ENCODE peak calls at places on chromosomes 11 and 22, in nine cellular contexts. Q is endodermal cell, J is psoas muscle, Y is pancreas, C is lower leg skin, W is astrocyte of the spinal cord, V is gastrocnemius medialis, O is endothelial cell of umbilical vein, S is SK-N-SH. L is an unnamed sample.

GRCh38 chr22:20319041-20319744 is 667 bp downstream of the DGCR6L start:
- DNase-seq in Q (peak), W (peak), Y (peak), S (peak), C (peak), O (peak), V (no peak), J (no peak), L (peak)

GRCh38 chr11:63567044-63567840 is 4.1 kb upstream of the PLAAT2 start:
- DNase-seq in S (no peak), C (peak), O (peak), J (no peak), Q (no peak), V (peak), W (peak), Y (no peak), L (peak)

GRCh38 chr22:42294034-42294985 is 23.9 kb upstream of the TCF20 start:
- DNase-seq in V (no peak), S (no peak), Q (peak), J (peak), W (peak), C (no peak), Y (peak), O (peak), L (peak)

GRCh38 chr11:12393691-12394090 is 16.3 kb downstream of the PARVA start:
- DNase-seq in W (no peak), C (no peak), J (no peak), Q (no peak), S (no peak), V (no peak), O (no peak), Y (no peak), L (no peak)

GRCh38 chr22:44023404-44024287 is 456 bp upstream of the PARVB start:
- DNase-seq in O (peak), S (peak), V (peak), W (peak), Q (peak), J (peak), C (no peak), Y (peak), L (peak)

GRCh38 chr11:36567684-36568083 is at the start of gene RAG1:
- DNase-seq in V (no peak), O (no peak), C (no peak), Y (no peak), S (no peak), Q (no peak), J (no peak), W (no peak), L (no peak)

GRCh38 chr11:83275888-83276641 is 10.1 kb downstream of the CCDC90B start:
- DNase-seq in J (no peak), W (no peak), O (no peak), V (no peak), C (no peak), Q (no peak), Y (no peak), S (no peak), L (no peak)

GRCh38 chr22:21991774-21992173 is 9.2 kb upstream of the TOP3B start:
- DNase-seq in J (no peak), S (no peak), Q (no peak), C (no peak), O (no peak), V (no peak), W (no peak), Y (no peak), L (no peak)

GRCh38 chr11:62444271-62444833 is 25.5 kb downstream of the SCGB1A1 start:
- DNase-seq in Q (peak), O (peak), C (peak), W (peak), Y (peak), V (peak), S (peak), J (peak), L (peak)

GRCh38 chr22:19287889-19288288 is 3.6 kb downstream of the CLTCL1 start:
- DNase-seq in J (no peak), V (peak), Y (no peak), C (no peak), S (no peak), Q (no peak), W (peak), O (no peak), L (peak)

GRCh38 chr22:16956290-16956689 is 51.7 kb downstream of the GAB4 start:
- DNase-seq in J (no peak), S (no peak), Q (no peak), Y (no peak), V (no peak), W (no peak), O (no peak), C (no peak), L (no peak)

GRCh38 chr11:35725880-35726279 is 63.3 kb downstream of the TRIM44 start:
- DNase-seq in S (no peak), Q (no peak), J (no peak), C (no peak), O (peak), V (peak), Y (no peak), W (peak), L (peak)

GRCh38 chr11:43649501-43649900 is 31.0 kb upstream of the HSD17B12 start:
- DNase-seq in C (no peak), J (no peak), S (no peak), Y (no peak), V (no peak), O (no peak), W (no peak), Q (no peak), L (no peak)

GRCh38 chr11:69381681-69382130 is 87.8 kb downstream of the MYEOV start:
- DNase-seq in J (peak), C (no peak), O (no peak), V (no peak), S (no peak), Q (no peak), W (no peak), Y (peak), L (no peak)

GRCh38 chr22:29040385-29041275 is 21.0 kb downstream of the C22orf31 start:
- DNase-seq in O (peak), C (peak), S (peak), Y (no peak), J (peak), Q (peak), W (peak), V (peak), L (peak)

GRCh38 chr11:74280494-74280893 is 30.9 kb downstream of the P4HA3 start:
- DNase-seq in V (no peak), J (no peak), Q (no peak), O (no peak), C (no peak), Y (no peak), W (no peak), S (no peak), L (no peak)

GRCh38 chr22:45683680-45684079 is 12.0 kb downstream of the ATXN10 start:
- DNase-seq in C (no peak), V (no peak), S (no peak), W (no peak), O (no peak), Q (no peak), Y (no peak), J (no peak), L (no peak)

GRCh38 chr11:45097721-45098493 is 48.5 kb upstream of the PRDM11 start:
- DNase-seq in V (no peak), S (peak), J (no peak), O (peak), C (peak), Y (peak), W (peak), Q (peak), L (peak)

GRCh38 chr22:37218771-37219411 is 6.6 kb upstream of the SSTR3 start:
- DNase-seq in W (no peak), S (no peak), Q (no peak), J (no peak), Y (no peak), O (no peak), V (no peak), C (no peak), L (no peak)

GRCh38 chr22:42946551-42947198 is 68.3 kb downstream of the PACSIN2 start:
- DNase-seq in Y (no peak), Q (no peak), S (no peak), O (no peak), V (peak), W (no peak), C (no peak), J (no peak), L (no peak)

GRCh38 chr11:494761-495536 is 12.1 kb downstream of the RNH1 start:
- DNase-seq in W (no peak), S (peak), O (no peak), Y (no peak), V (peak), Q (no peak), C (no peak), J (peak), L (peak)

GRCh38 chr11:28104984-28105383 is 3.0 kb downstream of the KIF18A start:
- DNase-seq in Y (no peak), S (no peak), J (no peak), V (no peak), C (no peak), W (no peak), Q (no peak), O (no peak), L (no peak)
- H3K4me3 ChIP-seq in Y (no peak), S (no peak), J (no peak), V (no peak), C (no peak), W (no peak), Q (no peak), O (no peak), L (no peak)

DNA sequence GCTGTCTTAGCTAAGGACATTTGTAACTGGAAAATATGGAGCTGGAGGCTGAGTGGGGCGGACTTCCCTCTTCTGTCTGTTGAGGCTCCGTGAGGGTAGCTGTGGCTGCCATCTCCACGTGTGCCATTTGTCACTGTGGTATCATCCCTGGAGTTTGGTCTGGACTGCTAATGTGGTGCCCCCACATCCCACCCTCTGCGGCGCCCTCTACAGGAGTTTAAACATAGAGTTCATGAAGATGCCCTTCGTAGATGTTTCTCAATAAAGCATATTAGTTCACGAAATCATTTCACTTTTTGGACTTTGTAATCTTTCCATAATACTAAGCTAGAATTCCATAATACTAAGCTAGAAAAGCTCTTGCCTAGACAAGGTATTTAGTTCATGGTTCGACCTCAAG is 52.4 kb downstream of the TECTA start:
- DNase-seq in O (no peak), J (no peak), Y (no peak), W (no peak), C (no peak), S (peak), Q (peak), V (no peak), L (no peak)
- TF ChIP-seq CTCF in O (no peak), J (no peak), Y (no peak), W (no peak), C (no peak), S (peak), Q (peak), V (no peak), L (no peak)

GRCh38 chr11:111393585-111393984 is 14.5 kb upstream of the POU2AF1 start:
- DNase-seq in O (no peak), V (no peak), C (no peak), W (no peak), J (no peak), Y (no peak), S (no peak), Q (no peak), L (no peak)
- H3K4me3 ChIP-seq in O (no peak), V (no peak), C (no peak), W (no peak), J (no peak), Y (no peak), S (no peak), Q (no peak), L (no peak)

DNA sequence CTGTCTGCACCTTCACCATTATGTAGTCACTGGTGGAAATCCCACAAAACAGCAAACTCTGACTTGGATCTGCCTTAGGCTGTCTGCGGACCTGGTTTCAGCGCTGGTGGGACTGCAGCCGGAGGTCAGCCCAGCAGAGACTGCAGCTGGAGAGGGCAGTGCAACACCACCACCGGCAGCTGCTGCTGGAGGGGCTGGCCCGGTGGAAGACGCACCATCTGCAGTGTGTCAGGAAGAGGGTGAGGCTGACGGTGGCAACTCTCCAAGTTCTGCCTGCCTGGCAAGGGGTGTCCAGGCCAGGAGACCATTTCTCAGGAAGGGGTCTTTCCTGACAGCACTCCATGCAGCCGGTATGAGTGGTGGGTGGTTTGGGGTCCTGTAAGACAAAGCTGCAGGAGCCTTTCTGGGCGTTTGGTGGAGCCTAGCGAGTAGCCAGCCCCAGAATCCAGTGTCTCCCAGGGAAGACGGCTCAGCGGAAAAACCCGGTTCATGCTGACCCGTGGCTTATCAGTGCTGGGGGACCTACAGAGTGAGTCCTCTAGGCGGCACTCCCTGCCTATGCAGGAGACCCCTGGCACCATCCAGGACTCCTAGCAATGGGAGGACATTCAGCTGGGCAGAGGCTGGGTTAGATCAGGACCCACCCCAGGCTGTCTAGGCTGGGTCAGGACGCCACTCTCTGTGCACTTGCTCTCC is 50.8 kb downstream of the PISD start:
- DNase-seq in J (no peak), C (no peak), S (peak), V (no peak), Y (peak), Q (peak), O (peak), W (no peak), L (peak)
- TF ChIP-seq CTCF in J (no peak), C (no peak), S (no peak), V (no peak), Y (no peak), Q (peak), O (no peak), W (no peak), L (no peak)